ENCODE peak calls at places on chromosomes 4 and X, in four cellular contexts. One of them, this sample, is unnamed.

GRCh38 chr4:3663791-3664190 is 102.4 kb upstream of the ADRA2C start:
- DNase-seq in CD4-positive, alpha-beta memory T cell: no peak
- DNase-seq in thyroid gland: no peak
- DNase-seq in foreskin keratinocyte: no peak
- DNase-seq in this sample: no peak

GRCh38 chrX:45022144-45022543 is 149.2 kb downstream of the KDM6A start:
- DNase-seq in foreskin keratinocyte: no peak
- DNase-seq in thyroid gland: no peak
- DNase-seq in CD4-positive, alpha-beta memory T cell: no peak
- DNase-seq in this sample: no peak

GRCh38 chrX:20594985-20595384 is 328.3 kb upstream of the RPS6KA3 start:
- DNase-seq in foreskin keratinocyte: peak; percentile 11
- DNase-seq in thyroid gland: no peak
- DNase-seq in CD4-positive, alpha-beta memory T cell: no peak
- DNase-seq in this sample: no peak

GRCh38 chr4:159926871-159927270 is 824.0 kb downstream of the RAPGEF2 start:
- DNase-seq in thyroid gland: no peak
- DNase-seq in CD4-positive, alpha-beta memory T cell: no peak
- DNase-seq in foreskin keratinocyte: peak; percentile 63
- DNase-seq in this sample: no peak

GRCh38 chr4:7424553-7425111 is 10.1 kb downstream of the PSAPL1 start:
- DNase-seq in thyroid gland: no peak
- DNase-seq in CD4-positive, alpha-beta memory T cell: no peak
- DNase-seq in foreskin keratinocyte: no peak
- DNase-seq in this sample: no peak

GRCh38 chr4:71941001-71941400 is 90.8 kb upstream of the NPFFR2 start:
- DNase-seq in CD4-positive, alpha-beta memory T cell: no peak
- DNase-seq in foreskin keratinocyte: peak; percentile 11
- DNase-seq in thyroid gland: peak; percentile 12
- DNase-seq in this sample: no peak

GRCh38 chr4:158535130-158535614 is 13.5 kb downstream of the RXFP1 start:
- DNase-seq in CD4-positive, alpha-beta memory T cell: no peak
- DNase-seq in thyroid gland: no peak
- DNase-seq in foreskin keratinocyte: peak; percentile 88
- DNase-seq in this sample: no peak

GRCh38 chrX:97527725-97528124 is 644.0 kb downstream of the RPA4 start:
- DNase-seq in CD4-positive, alpha-beta memory T cell: no peak
- DNase-seq in thyroid gland: no peak
- DNase-seq in foreskin keratinocyte: no peak
- DNase-seq in this sample: no peak

GRCh38 chrX:136255543-136255942 is 4.3 kb upstream of the MAP7D3 start:
- DNase-seq in foreskin keratinocyte: no peak
- DNase-seq in thyroid gland: no peak
- DNase-seq in CD4-positive, alpha-beta memory T cell: no peak
- DNase-seq in this sample: no peak

GRCh38 chr4:94545296-94545695 is 93.6 kb downstream of the PDLIM5 start:
- DNase-seq in CD4-positive, alpha-beta memory T cell: no peak
- DNase-seq in foreskin keratinocyte: peak; percentile 82
- DNase-seq in thyroid gland: no peak
- DNase-seq in this sample: no peak

GRCh38 chrX:109709129-109709631 is 23.9 kb downstream of the ACSL4 start:
- DNase-seq in foreskin keratinocyte: peak; percentile 37
- DNase-seq in CD4-positive, alpha-beta memory T cell: no peak
- DNase-seq in thyroid gland: no peak
- DNase-seq in this sample: no peak

GRCh38 chr4:16909245-16909644 is 10.8 kb upstream of the LDB2 start:
- DNase-seq in foreskin keratinocyte: no peak
- DNase-seq in thyroid gland: no peak
- DNase-seq in CD4-positive, alpha-beta memory T cell: no peak
- DNase-seq in this sample: no peak

GRCh38 chr4:26015906-26016305 is 101.9 kb downstream of the SMIM20 start:
- DNase-seq in foreskin keratinocyte: no peak
- DNase-seq in CD4-positive, alpha-beta memory T cell: no peak
- DNase-seq in thyroid gland: no peak
- DNase-seq in this sample: no peak

GRCh38 chr4:39446842-39447573 is 11.7 kb downstream of the RPL9 start:
- DNase-seq in foreskin keratinocyte: peak; percentile 68
- DNase-seq in CD4-positive, alpha-beta memory T cell: peak; percentile 50
- DNase-seq in thyroid gland: peak; percentile 65
- DNase-seq in this sample: peak; percentile 40

GRCh38 chr4:127479031-127479622 is 153.6 kb upstream of the INTU start:
- DNase-seq in foreskin keratinocyte: peak; percentile 20
- DNase-seq in thyroid gland: no peak
- DNase-seq in CD4-positive, alpha-beta memory T cell: no peak
- DNase-seq in this sample: no peak

GRCh38 chr4:106676173-106676921 is 307.8 kb upstream of the GIMD1 start:
- DNase-seq in CD4-positive, alpha-beta memory T cell: no peak
- DNase-seq in thyroid gland: no peak
- DNase-seq in foreskin keratinocyte: peak; percentile 25
- DNase-seq in this sample: no peak

GRCh38 chr4:151690164-151690856 is 70.5 kb downstream of the GATB start:
- DNase-seq in CD4-positive, alpha-beta memory T cell: no peak
- DNase-seq in thyroid gland: peak; percentile 27
- DNase-seq in foreskin keratinocyte: peak; percentile 15
- DNase-seq in this sample: no peak

GRCh38 chr4:16418814-16419213 is 192.5 kb upstream of the TAPT1 start:
- DNase-seq in foreskin keratinocyte: peak; percentile 94
- DNase-seq in thyroid gland: peak; percentile 65
- DNase-seq in CD4-positive, alpha-beta memory T cell: no peak
- DNase-seq in this sample: no peak

GRCh38 chr4:73053974-73054480 is 15.5 kb downstream of the COX18 start:
- DNase-seq in CD4-positive, alpha-beta memory T cell: no peak
- DNase-seq in foreskin keratinocyte: no peak
- DNase-seq in thyroid gland: no peak
- DNase-seq in this sample: no peak

GRCh38 chr4:88938138-88938537 is 118.8 kb downstream of the FAM13A start:
- DNase-seq in CD4-positive, alpha-beta memory T cell: no peak
- DNase-seq in thyroid gland: no peak
- DNase-seq in foreskin keratinocyte: peak; percentile 94
- DNase-seq in this sample: no peak

DNA sequence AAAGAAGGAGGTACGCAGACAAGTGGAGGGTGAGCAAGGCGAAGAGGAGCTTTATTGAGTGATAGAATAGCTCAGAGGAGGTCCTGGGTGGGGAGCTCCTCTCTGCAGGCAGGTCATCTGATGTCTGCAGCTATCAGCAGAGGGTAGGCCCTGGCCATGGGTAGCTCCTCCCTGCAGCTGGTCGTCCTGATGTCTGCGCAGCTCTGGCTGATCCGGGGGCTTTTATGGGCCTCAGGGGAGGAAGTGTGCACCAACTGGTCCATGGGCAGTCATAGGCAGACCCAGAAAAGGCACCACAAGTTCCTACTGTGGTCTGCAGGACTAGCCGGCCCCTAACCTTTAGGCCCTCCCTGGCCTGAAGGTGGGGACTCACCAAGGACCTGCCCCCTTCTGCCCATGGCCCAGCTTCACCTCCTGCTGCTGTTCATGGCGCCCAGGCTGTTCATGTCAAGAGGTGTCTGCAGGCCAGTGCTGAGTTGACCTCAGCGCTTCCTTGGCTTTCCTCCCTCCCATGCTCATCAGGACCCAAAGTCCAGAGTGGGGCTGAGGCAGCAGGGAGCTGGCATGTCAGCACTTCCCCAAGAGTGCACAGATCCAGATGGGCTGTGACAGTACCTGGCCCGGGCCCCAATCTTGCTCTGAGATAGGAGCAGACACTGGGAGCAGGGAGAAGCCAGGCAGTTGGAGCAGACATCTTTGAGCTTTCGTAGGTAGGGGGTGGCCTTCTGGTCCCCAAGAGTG is 46.1 kb downstream of the ARAP2 start:
- DNase-seq in foreskin keratinocyte: no peak
- DNase-seq in thyroid gland: no peak
- DNase-seq in CD4-positive, alpha-beta memory T cell: no peak
- DNase-seq in this sample: no peak
- H3K27ac ChIP-seq in foreskin keratinocyte: no peak overlapping the region
- H3K27ac ChIP-seq in thyroid gland: no peak overlapping the region
- H3K27ac ChIP-seq in CD4-positive, alpha-beta memory T cell: no peak overlapping the region
- H3K27ac ChIP-seq in this sample: no peak overlapping the region

GRCh38 chr4:148054275-148054674 is 322.4 kb downstream of the ARHGAP10 start:
- DNase-seq in foreskin keratinocyte: no peak
- DNase-seq in thyroid gland: no peak
- DNase-seq in CD4-positive, alpha-beta memory T cell: peak; percentile 23
- DNase-seq in this sample: peak; percentile 32

GRCh38 chr4:148052448-148052847 is 320.6 kb downstream of the ARHGAP10 start:
- DNase-seq in CD4-positive, alpha-beta memory T cell: peak; percentile 80
- DNase-seq in foreskin keratinocyte: no peak
- DNase-seq in thyroid gland: no peak
- DNase-seq in this sample: peak; percentile 81

GRCh38 chr4:148051403-148051802 is 319.5 kb downstream of the ARHGAP10 start:
- DNase-seq in CD4-positive, alpha-beta memory T cell: no peak
- DNase-seq in foreskin keratinocyte: no peak
- DNase-seq in thyroid gland: no peak
- DNase-seq in this sample: no peak

GRCh38 chr4:148055844-148056243 is 324.0 kb downstream of the ARHGAP10 start:
- DNase-seq in foreskin keratinocyte: no peak
- DNase-seq in thyroid gland: no peak
- DNase-seq in CD4-positive, alpha-beta memory T cell: no peak
- DNase-seq in this sample: no peak

DNA sequence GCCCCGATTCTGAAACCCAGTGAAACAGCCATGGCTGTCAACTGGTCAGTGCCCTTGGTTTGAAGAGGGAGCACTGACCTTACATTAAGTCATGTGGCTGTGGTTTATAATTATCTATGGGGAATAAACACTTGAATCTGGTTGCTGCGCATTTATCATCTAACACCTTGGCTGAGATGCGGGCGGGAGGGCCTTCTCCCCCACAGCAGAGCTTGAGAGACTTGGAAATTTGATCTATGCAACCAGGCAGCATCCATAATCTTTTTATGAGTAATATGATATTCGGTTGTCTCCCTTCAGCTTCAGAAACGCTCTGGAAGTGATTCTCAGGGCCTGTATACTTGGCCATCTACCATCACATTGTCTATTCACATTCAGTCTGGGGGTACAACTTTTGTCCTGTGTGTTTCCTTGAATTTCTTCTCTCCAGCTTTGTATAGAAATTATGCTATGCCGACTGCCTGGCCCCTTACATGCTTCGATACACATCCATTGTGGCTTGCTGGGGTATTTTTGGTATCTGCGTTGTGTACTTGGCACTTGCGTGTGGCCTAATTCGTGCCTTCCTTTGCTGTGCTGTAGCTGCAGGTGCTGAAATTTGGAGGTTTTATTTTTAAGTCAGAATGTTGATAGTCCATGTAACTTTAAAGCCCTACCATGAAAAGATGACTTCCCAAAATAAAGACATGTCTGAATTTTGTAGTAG is 321.6 kb downstream of the ARHGAP10 start:
- DNase-seq in CD4-positive, alpha-beta memory T cell: no peak
- DNase-seq in foreskin keratinocyte: no peak
- DNase-seq in thyroid gland: no peak
- DNase-seq in this sample: no peak
- H3K4me1 ChIP-seq in CD4-positive, alpha-beta memory T cell: peaks cover 78% of the 10 kb centered on the region
- H3K4me1 ChIP-seq in foreskin keratinocyte: no peaks in the 10 kb centered on the region
- H3K4me1 ChIP-seq in thyroid gland: no peaks in the 10 kb centered on the region
- H3K4me1 ChIP-seq in this sample: peaks cover 64% of the 10 kb centered on the region

GRCh38 chr4:176566769-176567168 is 226.0 kb downstream of the VEGFC start:
- DNase-seq in thyroid gland: no peak
- DNase-seq in CD4-positive, alpha-beta memory T cell: no peak
- DNase-seq in foreskin keratinocyte: no peak
- DNase-seq in this sample: no peak
- H3K27ac ChIP-seq in thyroid gland: no peak overlapping the region
- H3K27ac ChIP-seq in CD4-positive, alpha-beta memory T cell: no peak overlapping the region
- H3K27ac ChIP-seq in foreskin keratinocyte: no peak overlapping the region
- H3K27ac ChIP-seq in this sample: no peak overlapping the region

DNA sequence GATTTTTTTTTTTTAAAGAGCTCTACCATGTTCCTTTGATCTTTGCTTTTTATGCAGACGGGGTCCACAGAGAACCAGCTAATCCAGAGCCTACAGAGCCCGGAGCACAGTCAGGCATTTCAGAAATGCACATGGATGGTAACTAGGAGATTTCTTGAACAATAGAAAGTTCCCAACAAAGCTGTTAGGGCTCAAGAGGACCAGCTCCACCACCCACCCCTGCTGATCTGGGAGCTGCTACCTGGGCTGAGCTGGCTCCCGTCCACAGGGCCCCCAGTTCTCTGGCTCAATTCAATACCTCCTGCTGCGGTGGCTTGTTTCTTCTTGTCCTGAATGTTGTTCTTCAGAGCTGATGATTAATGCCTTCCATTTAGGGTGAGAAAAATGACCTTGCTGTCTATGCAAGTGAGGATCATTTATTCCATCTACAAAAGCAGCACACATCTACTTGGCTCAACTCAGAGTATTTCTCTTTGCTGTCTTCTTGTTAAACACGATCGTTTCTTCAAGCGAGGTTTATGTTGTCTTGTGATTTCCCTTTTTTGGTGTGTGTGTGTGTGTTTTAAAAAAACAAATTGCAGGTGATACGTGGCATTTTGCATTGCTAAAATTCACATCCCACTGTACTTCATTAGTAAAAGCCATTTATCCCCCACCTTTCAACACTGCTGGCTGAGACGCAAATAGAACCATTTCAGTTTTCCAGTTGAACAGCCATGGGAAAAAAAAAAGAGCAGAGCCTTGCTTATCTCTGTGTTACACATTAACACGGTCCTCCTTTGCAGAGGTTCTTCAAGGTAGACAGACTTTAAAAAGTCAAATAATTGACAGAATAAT is 31.3 kb downstream of the IGFBP7 start:
- DNase-seq in thyroid gland: peak; percentile 73
- DNase-seq in CD4-positive, alpha-beta memory T cell: no peak
- DNase-seq in foreskin keratinocyte: peak; percentile 94
- DNase-seq in this sample: no peak
- H3K4me1 ChIP-seq in thyroid gland: peaks cover 42% of the 10 kb centered on the region
- H3K4me1 ChIP-seq in CD4-positive, alpha-beta memory T cell: no peaks in the 10 kb centered on the region
- H3K4me1 ChIP-seq in foreskin keratinocyte: peaks cover 85% of the 10 kb centered on the region
- H3K4me1 ChIP-seq in this sample: no peaks in the 10 kb centered on the region

GRCh38 chr4:107930821-107931774 is at the start of gene CYP2U1:
- DNase-seq in foreskin keratinocyte: peak; percentile 60
- DNase-seq in CD4-positive, alpha-beta memory T cell: peak; percentile 81
- DNase-seq in thyroid gland: peak; percentile 84
- DNase-seq in this sample: peak; percentile 81
- H3K27ac ChIP-seq in foreskin keratinocyte: no peak within 1 kb of the TSS
- H3K27ac ChIP-seq in CD4-positive, alpha-beta memory T cell: peak within 1 kb of the TSS; percentile 52
- H3K27ac ChIP-seq in thyroid gland: peak within 1 kb of the TSS; percentile 60
- H3K27ac ChIP-seq in this sample: peak within 1 kb of the TSS; percentile 71

This sample was measured in naive thymus-derived CD4-positive, alpha-beta T cell.